ENCODE peak calls at places on chromosome 21, in nine cellular contexts. One of them, this sample, is unnamed.

GRCh38 chr21:17911628-17912027 is 92.5 kb upstream of the C21orf91 start:
- DNase-seq in stimulated activated CD4-positive, alpha-beta T cell treated with anti-CD3 and anti-CD28 coated beads, Interleukin-12 subunit alpha, Interleukin-12 subunit beta, amount 100 ng/mL, for 4 hours: no peak
- DNase-seq in KBM-7: no peak
- DNase-seq in endothelial cell: no peak
- DNase-seq in ureter: no peak
- DNase-seq in bronchial epithelial cell: peak
- DNase-seq in Right ventricle myocardium superior: no peak
- DNase-seq in stimulated activated CD8-positive, alpha-beta memory T cell treated with anti-CD3 and anti-CD28 coated beads, Interleukin-12 subunit alpha, Interleukin-12 subunit beta, amount 100 ng/mL, for 4 hours: no peak
- DNase-seq in amniotic stem cell: no peak
- DNase-seq in this sample: no peak

GRCh38 chr21:33330726-33331125 is 6.0 kb downstream of the IFNAR1 start:
- DNase-seq in stimulated activated CD4-positive, alpha-beta T cell treated with anti-CD3 and anti-CD28 coated beads, Interleukin-12 subunit alpha, Interleukin-12 subunit beta, amount 100 ng/mL, for 4 hours: no peak
- DNase-seq in KBM-7: no peak
- DNase-seq in endothelial cell: no peak
- DNase-seq in ureter: no peak
- DNase-seq in bronchial epithelial cell: no peak
- DNase-seq in Right ventricle myocardium superior: no peak
- DNase-seq in stimulated activated CD8-positive, alpha-beta memory T cell treated with anti-CD3 and anti-CD28 coated beads, Interleukin-12 subunit alpha, Interleukin-12 subunit beta, amount 100 ng/mL, for 4 hours: no peak
- DNase-seq in amniotic stem cell: no peak
- DNase-seq in this sample: no peak

GRCh38 chr21:45747233-45747766 is 103.8 kb downstream of the PCBP3 start:
- DNase-seq in stimulated activated CD4-positive, alpha-beta T cell treated with anti-CD3 and anti-CD28 coated beads, Interleukin-12 subunit alpha, Interleukin-12 subunit beta, amount 100 ng/mL, for 4 hours: no peak
- DNase-seq in KBM-7: no peak
- DNase-seq in endothelial cell: no peak
- DNase-seq in ureter: no peak
- DNase-seq in bronchial epithelial cell: no peak
- DNase-seq in Right ventricle myocardium superior: no peak
- DNase-seq in stimulated activated CD8-positive, alpha-beta memory T cell treated with anti-CD3 and anti-CD28 coated beads, Interleukin-12 subunit alpha, Interleukin-12 subunit beta, amount 100 ng/mL, for 4 hours: no peak
- DNase-seq in amniotic stem cell: no peak
- DNase-seq in this sample: no peak

GRCh38 chr21:46128106-46128982 is 27.0 kb downstream of the FTCD start:
- DNase-seq in stimulated activated CD4-positive, alpha-beta T cell treated with anti-CD3 and anti-CD28 coated beads, Interleukin-12 subunit alpha, Interleukin-12 subunit beta, amount 100 ng/mL, for 4 hours: no peak
- DNase-seq in KBM-7: no peak
- DNase-seq in endothelial cell: no peak
- DNase-seq in ureter: no peak
- DNase-seq in bronchial epithelial cell: no peak
- DNase-seq in Right ventricle myocardium superior: peak
- DNase-seq in stimulated activated CD8-positive, alpha-beta memory T cell treated with anti-CD3 and anti-CD28 coated beads, Interleukin-12 subunit alpha, Interleukin-12 subunit beta, amount 100 ng/mL, for 4 hours: no peak
- DNase-seq in amniotic stem cell: no peak
- DNase-seq in this sample: no peak

GRCh38 chr21:45856940-45857339 is 124.6 kb upstream of the COL6A1 start:
- DNase-seq in stimulated activated CD4-positive, alpha-beta T cell treated with anti-CD3 and anti-CD28 coated beads, Interleukin-12 subunit alpha, Interleukin-12 subunit beta, amount 100 ng/mL, for 4 hours: no peak
- DNase-seq in KBM-7: no peak
- DNase-seq in endothelial cell: no peak
- DNase-seq in ureter: no peak
- DNase-seq in bronchial epithelial cell: no peak
- DNase-seq in Right ventricle myocardium superior: no peak
- DNase-seq in stimulated activated CD8-positive, alpha-beta memory T cell treated with anti-CD3 and anti-CD28 coated beads, Interleukin-12 subunit alpha, Interleukin-12 subunit beta, amount 100 ng/mL, for 4 hours: no peak
- DNase-seq in amniotic stem cell: no peak
- DNase-seq in this sample: no peak

GRCh38 chr21:38159355-38159754 is 97.4 kb upstream of the KCNJ15 start:
- DNase-seq in stimulated activated CD4-positive, alpha-beta T cell treated with anti-CD3 and anti-CD28 coated beads, Interleukin-12 subunit alpha, Interleukin-12 subunit beta, amount 100 ng/mL, for 4 hours: peak
- DNase-seq in KBM-7: peak
- DNase-seq in endothelial cell: peak
- DNase-seq in ureter: peak
- DNase-seq in bronchial epithelial cell: peak
- DNase-seq in Right ventricle myocardium superior: peak
- DNase-seq in stimulated activated CD8-positive, alpha-beta memory T cell treated with anti-CD3 and anti-CD28 coated beads, Interleukin-12 subunit alpha, Interleukin-12 subunit beta, amount 100 ng/mL, for 4 hours: no peak
- DNase-seq in amniotic stem cell: peak
- DNase-seq in this sample: peak

GRCh38 chr21:45590726-45591618 is 48.7 kb upstream of the SLC19A1 start:
- DNase-seq in stimulated activated CD4-positive, alpha-beta T cell treated with anti-CD3 and anti-CD28 coated beads, Interleukin-12 subunit alpha, Interleukin-12 subunit beta, amount 100 ng/mL, for 4 hours: peak
- DNase-seq in KBM-7: peak
- DNase-seq in endothelial cell: no peak
- DNase-seq in ureter: no peak
- DNase-seq in bronchial epithelial cell: no peak
- DNase-seq in Right ventricle myocardium superior: peak
- DNase-seq in stimulated activated CD8-positive, alpha-beta memory T cell treated with anti-CD3 and anti-CD28 coated beads, Interleukin-12 subunit alpha, Interleukin-12 subunit beta, amount 100 ng/mL, for 4 hours: peak
- DNase-seq in amniotic stem cell: no peak
- DNase-seq in this sample: peak

GRCh38 chr21:25961042-25961441 is 209.5 kb downstream of the APP start:
- DNase-seq in stimulated activated CD4-positive, alpha-beta T cell treated with anti-CD3 and anti-CD28 coated beads, Interleukin-12 subunit alpha, Interleukin-12 subunit beta, amount 100 ng/mL, for 4 hours: no peak
- DNase-seq in KBM-7: no peak
- DNase-seq in endothelial cell: no peak
- DNase-seq in ureter: no peak
- DNase-seq in bronchial epithelial cell: no peak
- DNase-seq in Right ventricle myocardium superior: no peak
- DNase-seq in stimulated activated CD8-positive, alpha-beta memory T cell treated with anti-CD3 and anti-CD28 coated beads, Interleukin-12 subunit alpha, Interleukin-12 subunit beta, amount 100 ng/mL, for 4 hours: no peak
- DNase-seq in amniotic stem cell: no peak
- DNase-seq in this sample: no peak

GRCh38 chr21:41759214-41759840 is 7.5 kb downstream of the RIPK4 start:
- DNase-seq in stimulated activated CD4-positive, alpha-beta T cell treated with anti-CD3 and anti-CD28 coated beads, Interleukin-12 subunit alpha, Interleukin-12 subunit beta, amount 100 ng/mL, for 4 hours: no peak
- DNase-seq in KBM-7: no peak
- DNase-seq in endothelial cell: no peak
- DNase-seq in ureter: no peak
- DNase-seq in bronchial epithelial cell: peak
- DNase-seq in Right ventricle myocardium superior: peak
- DNase-seq in stimulated activated CD8-positive, alpha-beta memory T cell treated with anti-CD3 and anti-CD28 coated beads, Interleukin-12 subunit alpha, Interleukin-12 subunit beta, amount 100 ng/mL, for 4 hours: no peak
- DNase-seq in amniotic stem cell: no peak
- DNase-seq in this sample: no peak

GRCh38 chr21:29149771-29150425 is 19.5 kb downstream of the MAP3K7CL start:
- DNase-seq in stimulated activated CD4-positive, alpha-beta T cell treated with anti-CD3 and anti-CD28 coated beads, Interleukin-12 subunit alpha, Interleukin-12 subunit beta, amount 100 ng/mL, for 4 hours: no peak
- DNase-seq in KBM-7: no peak
- DNase-seq in endothelial cell: no peak
- DNase-seq in ureter: no peak
- DNase-seq in bronchial epithelial cell: peak
- DNase-seq in Right ventricle myocardium superior: no peak
- DNase-seq in stimulated activated CD8-positive, alpha-beta memory T cell treated with anti-CD3 and anti-CD28 coated beads, Interleukin-12 subunit alpha, Interleukin-12 subunit beta, amount 100 ng/mL, for 4 hours: no peak
- DNase-seq in amniotic stem cell: no peak
- DNase-seq in this sample: no peak

GRCh38 chr21:45309069-45309521 is 21.4 kb upstream of the POFUT2 start:
- DNase-seq in stimulated activated CD4-positive, alpha-beta T cell treated with anti-CD3 and anti-CD28 coated beads, Interleukin-12 subunit alpha, Interleukin-12 subunit beta, amount 100 ng/mL, for 4 hours: peak
- DNase-seq in KBM-7: peak
- DNase-seq in endothelial cell: peak
- DNase-seq in ureter: no peak
- DNase-seq in bronchial epithelial cell: no peak
- DNase-seq in Right ventricle myocardium superior: peak
- DNase-seq in stimulated activated CD8-positive, alpha-beta memory T cell treated with anti-CD3 and anti-CD28 coated beads, Interleukin-12 subunit alpha, Interleukin-12 subunit beta, amount 100 ng/mL, for 4 hours: no peak
- DNase-seq in amniotic stem cell: no peak
- DNase-seq in this sample: peak

GRCh38 chr21:17396948-17397347 is 115.9 kb upstream of the CXADR start:
- DNase-seq in stimulated activated CD4-positive, alpha-beta T cell treated with anti-CD3 and anti-CD28 coated beads, Interleukin-12 subunit alpha, Interleukin-12 subunit beta, amount 100 ng/mL, for 4 hours: no peak
- DNase-seq in KBM-7: no peak
- DNase-seq in endothelial cell: no peak
- DNase-seq in ureter: no peak
- DNase-seq in bronchial epithelial cell: no peak
- DNase-seq in Right ventricle myocardium superior: no peak
- DNase-seq in stimulated activated CD8-positive, alpha-beta memory T cell treated with anti-CD3 and anti-CD28 coated beads, Interleukin-12 subunit alpha, Interleukin-12 subunit beta, amount 100 ng/mL, for 4 hours: no peak
- DNase-seq in amniotic stem cell: no peak
- DNase-seq in this sample: no peak

GRCh38 chr21:34528131-34528561 is 16.1 kb upstream of the KCNE1 start:
- DNase-seq in stimulated activated CD4-positive, alpha-beta T cell treated with anti-CD3 and anti-CD28 coated beads, Interleukin-12 subunit alpha, Interleukin-12 subunit beta, amount 100 ng/mL, for 4 hours: no peak
- DNase-seq in KBM-7: no peak
- DNase-seq in endothelial cell: no peak
- DNase-seq in ureter: no peak
- DNase-seq in bronchial epithelial cell: no peak
- DNase-seq in Right ventricle myocardium superior: no peak
- DNase-seq in stimulated activated CD8-positive, alpha-beta memory T cell treated with anti-CD3 and anti-CD28 coated beads, Interleukin-12 subunit alpha, Interleukin-12 subunit beta, amount 100 ng/mL, for 4 hours: no peak
- DNase-seq in amniotic stem cell: no peak
- DNase-seq in this sample: no peak

GRCh38 chr21:38498057-38498833 is at the start of gene ERG:
- DNase-seq in stimulated activated CD4-positive, alpha-beta T cell treated with anti-CD3 and anti-CD28 coated beads, Interleukin-12 subunit alpha, Interleukin-12 subunit beta, amount 100 ng/mL, for 4 hours: no peak
- DNase-seq in KBM-7: peak
- DNase-seq in endothelial cell: no peak
- DNase-seq in ureter: no peak
- DNase-seq in bronchial epithelial cell: no peak
- DNase-seq in Right ventricle myocardium superior: peak
- DNase-seq in stimulated activated CD8-positive, alpha-beta memory T cell treated with anti-CD3 and anti-CD28 coated beads, Interleukin-12 subunit alpha, Interleukin-12 subunit beta, amount 100 ng/mL, for 4 hours: no peak
- DNase-seq in amniotic stem cell: no peak
- DNase-seq in this sample: no peak

GRCh38 chr21:25457411-25457810 is 149.9 kb downstream of the MRPL39 start:
- DNase-seq in stimulated activated CD4-positive, alpha-beta T cell treated with anti-CD3 and anti-CD28 coated beads, Interleukin-12 subunit alpha, Interleukin-12 subunit beta, amount 100 ng/mL, for 4 hours: no peak
- DNase-seq in KBM-7: peak
- DNase-seq in endothelial cell: no peak
- DNase-seq in ureter: no peak
- DNase-seq in bronchial epithelial cell: peak
- DNase-seq in Right ventricle myocardium superior: no peak
- DNase-seq in stimulated activated CD8-positive, alpha-beta memory T cell treated with anti-CD3 and anti-CD28 coated beads, Interleukin-12 subunit alpha, Interleukin-12 subunit beta, amount 100 ng/mL, for 4 hours: no peak
- DNase-seq in amniotic stem cell: peak
- DNase-seq in this sample: no peak

GRCh38 chr21:28867401-28867800 is 125.3 kb downstream of the LTN1 start:
- DNase-seq in stimulated activated CD4-positive, alpha-beta T cell treated with anti-CD3 and anti-CD28 coated beads, Interleukin-12 subunit alpha, Interleukin-12 subunit beta, amount 100 ng/mL, for 4 hours: no peak
- DNase-seq in KBM-7: no peak
- DNase-seq in endothelial cell: no peak
- DNase-seq in ureter: no peak
- DNase-seq in bronchial epithelial cell: peak
- DNase-seq in Right ventricle myocardium superior: no peak
- DNase-seq in stimulated activated CD8-positive, alpha-beta memory T cell treated with anti-CD3 and anti-CD28 coated beads, Interleukin-12 subunit alpha, Interleukin-12 subunit beta, amount 100 ng/mL, for 4 hours: no peak
- DNase-seq in amniotic stem cell: peak
- DNase-seq in this sample: no peak

GRCh38 chr21:42460391-42461184 is 35.4 kb downstream of the RSPH1 start:
- DNase-seq in stimulated activated CD4-positive, alpha-beta T cell treated with anti-CD3 and anti-CD28 coated beads, Interleukin-12 subunit alpha, Interleukin-12 subunit beta, amount 100 ng/mL, for 4 hours: peak
- DNase-seq in KBM-7: peak
- DNase-seq in endothelial cell: no peak
- DNase-seq in ureter: no peak
- DNase-seq in bronchial epithelial cell: no peak
- DNase-seq in Right ventricle myocardium superior: no peak
- DNase-seq in stimulated activated CD8-positive, alpha-beta memory T cell treated with anti-CD3 and anti-CD28 coated beads, Interleukin-12 subunit alpha, Interleukin-12 subunit beta, amount 100 ng/mL, for 4 hours: no peak
- DNase-seq in amniotic stem cell: no peak
- DNase-seq in this sample: peak

GRCh38 chr21:41520560-41521442 is 12.8 kb upstream of the TMPRSS2 start:
- DNase-seq in stimulated activated CD4-positive, alpha-beta T cell treated with anti-CD3 and anti-CD28 coated beads, Interleukin-12 subunit alpha, Interleukin-12 subunit beta, amount 100 ng/mL, for 4 hours: no peak
- DNase-seq in KBM-7: no peak
- DNase-seq in endothelial cell: no peak
- DNase-seq in ureter: no peak
- DNase-seq in bronchial epithelial cell: no peak
- DNase-seq in Right ventricle myocardium superior: no peak
- DNase-seq in stimulated activated CD8-positive, alpha-beta memory T cell treated with anti-CD3 and anti-CD28 coated beads, Interleukin-12 subunit alpha, Interleukin-12 subunit beta, amount 100 ng/mL, for 4 hours: no peak
- DNase-seq in amniotic stem cell: no peak
- DNase-seq in this sample: no peak

GRCh38 chr21:36034211-36034913 is 26.0 kb downstream of the SETD4 start:
- DNase-seq in stimulated activated CD4-positive, alpha-beta T cell treated with anti-CD3 and anti-CD28 coated beads, Interleukin-12 subunit alpha, Interleukin-12 subunit beta, amount 100 ng/mL, for 4 hours: no peak
- DNase-seq in KBM-7: no peak
- DNase-seq in endothelial cell: no peak
- DNase-seq in ureter: no peak
- DNase-seq in bronchial epithelial cell: no peak
- DNase-seq in Right ventricle myocardium superior: no peak
- DNase-seq in stimulated activated CD8-positive, alpha-beta memory T cell treated with anti-CD3 and anti-CD28 coated beads, Interleukin-12 subunit alpha, Interleukin-12 subunit beta, amount 100 ng/mL, for 4 hours: no peak
- DNase-seq in amniotic stem cell: no peak
- DNase-seq in this sample: no peak

GRCh38 chr21:25732091-25732760 is 2.5 kb downstream of the ATP5PF start:
- DNase-seq in stimulated activated CD4-positive, alpha-beta T cell treated with anti-CD3 and anti-CD28 coated beads, Interleukin-12 subunit alpha, Interleukin-12 subunit beta, amount 100 ng/mL, for 4 hours: no peak
- DNase-seq in KBM-7: no peak
- DNase-seq in endothelial cell: no peak
- DNase-seq in ureter: no peak
- DNase-seq in bronchial epithelial cell: peak
- DNase-seq in Right ventricle myocardium superior: no peak
- DNase-seq in stimulated activated CD8-positive, alpha-beta memory T cell treated with anti-CD3 and anti-CD28 coated beads, Interleukin-12 subunit alpha, Interleukin-12 subunit beta, amount 100 ng/mL, for 4 hours: no peak
- DNase-seq in amniotic stem cell: no peak
- DNase-seq in this sample: no peak

GRCh38 chr21:42621166-42621827 is 32.1 kb upstream of the PDE9A start:
- DNase-seq in stimulated activated CD4-positive, alpha-beta T cell treated with anti-CD3 and anti-CD28 coated beads, Interleukin-12 subunit alpha, Interleukin-12 subunit beta, amount 100 ng/mL, for 4 hours: no peak
- DNase-seq in KBM-7: no peak
- DNase-seq in endothelial cell: no peak
- DNase-seq in ureter: peak
- DNase-seq in bronchial epithelial cell: peak
- DNase-seq in Right ventricle myocardium superior: no peak
- DNase-seq in stimulated activated CD8-positive, alpha-beta memory T cell treated with anti-CD3 and anti-CD28 coated beads, Interleukin-12 subunit alpha, Interleukin-12 subunit beta, amount 100 ng/mL, for 4 hours: no peak
- DNase-seq in amniotic stem cell: no peak
- DNase-seq in this sample: no peak

GRCh38 chr21:41726630-41726969 is 40.3 kb downstream of the RIPK4 start:
- DNase-seq in stimulated activated CD4-positive, alpha-beta T cell treated with anti-CD3 and anti-CD28 coated beads, Interleukin-12 subunit alpha, Interleukin-12 subunit beta, amount 100 ng/mL, for 4 hours: no peak
- DNase-seq in KBM-7: no peak
- DNase-seq in endothelial cell: no peak
- DNase-seq in ureter: peak
- DNase-seq in bronchial epithelial cell: no peak
- DNase-seq in Right ventricle myocardium superior: no peak
- DNase-seq in stimulated activated CD8-positive, alpha-beta memory T cell treated with anti-CD3 and anti-CD28 coated beads, Interleukin-12 subunit alpha, Interleukin-12 subunit beta, amount 100 ng/mL, for 4 hours: no peak
- DNase-seq in amniotic stem cell: no peak
- DNase-seq in this sample: no peak

GRCh38 chr21:42214921-42215320 is 4.0 kb upstream of the ABCG1 start:
- DNase-seq in stimulated activated CD4-positive, alpha-beta T cell treated with anti-CD3 and anti-CD28 coated beads, Interleukin-12 subunit alpha, Interleukin-12 subunit beta, amount 100 ng/mL, for 4 hours: no peak
- DNase-seq in KBM-7: no peak
- DNase-seq in endothelial cell: no peak
- DNase-seq in ureter: no peak
- DNase-seq in bronchial epithelial cell: no peak
- DNase-seq in Right ventricle myocardium superior: no peak
- DNase-seq in stimulated activated CD8-positive, alpha-beta memory T cell treated with anti-CD3 and anti-CD28 coated beads, Interleukin-12 subunit alpha, Interleukin-12 subunit beta, amount 100 ng/mL, for 4 hours: no peak
- DNase-seq in amniotic stem cell: no peak
- DNase-seq in this sample: no peak

GRCh38 chr21:39348040-39348354 is 891 bp downstream of the HMGN1 start:
- DNase-seq in stimulated activated CD4-positive, alpha-beta T cell treated with anti-CD3 and anti-CD28 coated beads, Interleukin-12 subunit alpha, Interleukin-12 subunit beta, amount 100 ng/mL, for 4 hours: no peak
- DNase-seq in KBM-7: no peak
- DNase-seq in endothelial cell: no peak
- DNase-seq in ureter: no peak
- DNase-seq in bronchial epithelial cell: no peak
- DNase-seq in Right ventricle myocardium superior: no peak
- DNase-seq in stimulated activated CD8-positive, alpha-beta memory T cell treated with anti-CD3 and anti-CD28 coated beads, Interleukin-12 subunit alpha, Interleukin-12 subunit beta, amount 100 ng/mL, for 4 hours: no peak
- DNase-seq in amniotic stem cell: no peak
- DNase-seq in this sample: no peak

GRCh38 chr21:36030581-36031189 is 29.6 kb downstream of the SETD4 start:
- DNase-seq in stimulated activated CD4-positive, alpha-beta T cell treated with anti-CD3 and anti-CD28 coated beads, Interleukin-12 subunit alpha, Interleukin-12 subunit beta, amount 100 ng/mL, for 4 hours: no peak
- DNase-seq in KBM-7: no peak
- DNase-seq in endothelial cell: no peak
- DNase-seq in ureter: no peak
- DNase-seq in bronchial epithelial cell: no peak
- DNase-seq in Right ventricle myocardium superior: no peak
- DNase-seq in stimulated activated CD8-positive, alpha-beta memory T cell treated with anti-CD3 and anti-CD28 coated beads, Interleukin-12 subunit alpha, Interleukin-12 subunit beta, amount 100 ng/mL, for 4 hours: no peak
- DNase-seq in amniotic stem cell: no peak
- DNase-seq in this sample: no peak

GRCh38 chr21:25062061-25062460 is 545.2 kb downstream of the MRPL39 start:
- DNase-seq in stimulated activated CD4-positive, alpha-beta T cell treated with anti-CD3 and anti-CD28 coated beads, Interleukin-12 subunit alpha, Interleukin-12 subunit beta, amount 100 ng/mL, for 4 hours: no peak
- DNase-seq in KBM-7: no peak
- DNase-seq in endothelial cell: no peak
- DNase-seq in ureter: no peak
- DNase-seq in bronchial epithelial cell: no peak
- DNase-seq in Right ventricle myocardium superior: no peak
- DNase-seq in stimulated activated CD8-positive, alpha-beta memory T cell treated with anti-CD3 and anti-CD28 coated beads, Interleukin-12 subunit alpha, Interleukin-12 subunit beta, amount 100 ng/mL, for 4 hours: no peak
- DNase-seq in amniotic stem cell: no peak
- DNase-seq in this sample: no peak

GRCh38 chr21:33760641-33761103 is 118.4 kb downstream of the ITSN1 start:
- DNase-seq in stimulated activated CD4-positive, alpha-beta T cell treated with anti-CD3 and anti-CD28 coated beads, Interleukin-12 subunit alpha, Interleukin-12 subunit beta, amount 100 ng/mL, for 4 hours: no peak
- DNase-seq in KBM-7: no peak
- DNase-seq in endothelial cell: no peak
- DNase-seq in ureter: no peak
- DNase-seq in bronchial epithelial cell: no peak
- DNase-seq in Right ventricle myocardium superior: no peak
- DNase-seq in stimulated activated CD8-positive, alpha-beta memory T cell treated with anti-CD3 and anti-CD28 coated beads, Interleukin-12 subunit alpha, Interleukin-12 subunit beta, amount 100 ng/mL, for 4 hours: no peak
- DNase-seq in amniotic stem cell: no peak
- DNase-seq in this sample: no peak

GRCh38 chr21:36208326-36209013 is 51.8 kb downstream of the DOP1B start:
- DNase-seq in stimulated activated CD4-positive, alpha-beta T cell treated with anti-CD3 and anti-CD28 coated beads, Interleukin-12 subunit alpha, Interleukin-12 subunit beta, amount 100 ng/mL, for 4 hours: no peak
- DNase-seq in KBM-7: no peak
- DNase-seq in endothelial cell: no peak
- DNase-seq in ureter: no peak
- DNase-seq in bronchial epithelial cell: no peak
- DNase-seq in Right ventricle myocardium superior: no peak
- DNase-seq in stimulated activated CD8-positive, alpha-beta memory T cell treated with anti-CD3 and anti-CD28 coated beads, Interleukin-12 subunit alpha, Interleukin-12 subunit beta, amount 100 ng/mL, for 4 hours: no peak
- DNase-seq in amniotic stem cell: no peak
- DNase-seq in this sample: no peak

GRCh38 chr21:29475329-29475728 is 176.6 kb downstream of the BACH1 start:
- DNase-seq in stimulated activated CD4-positive, alpha-beta T cell treated with anti-CD3 and anti-CD28 coated beads, Interleukin-12 subunit alpha, Interleukin-12 subunit beta, amount 100 ng/mL, for 4 hours: no peak
- DNase-seq in KBM-7: no peak
- DNase-seq in endothelial cell: no peak
- DNase-seq in ureter: no peak
- DNase-seq in bronchial epithelial cell: no peak
- DNase-seq in Right ventricle myocardium superior: no peak
- DNase-seq in stimulated activated CD8-positive, alpha-beta memory T cell treated with anti-CD3 and anti-CD28 coated beads, Interleukin-12 subunit alpha, Interleukin-12 subunit beta, amount 100 ng/mL, for 4 hours: no peak
- DNase-seq in amniotic stem cell: no peak
- DNase-seq in this sample: no peak

GRCh38 chr21:37266515-37267221 is 466 bp downstream of the VPS26C start:
- DNase-seq in stimulated activated CD4-positive, alpha-beta T cell treated with anti-CD3 and anti-CD28 coated beads, Interleukin-12 subunit alpha, Interleukin-12 subunit beta, amount 100 ng/mL, for 4 hours: no peak
- DNase-seq in KBM-7: peak
- DNase-seq in endothelial cell: peak
- DNase-seq in ureter: no peak
- DNase-seq in bronchial epithelial cell: peak
- DNase-seq in Right ventricle myocardium superior: peak
- DNase-seq in stimulated activated CD8-positive, alpha-beta memory T cell treated with anti-CD3 and anti-CD28 coated beads, Interleukin-12 subunit alpha, Interleukin-12 subunit beta, amount 100 ng/mL, for 4 hours: no peak
- DNase-seq in amniotic stem cell: no peak
- DNase-seq in this sample: no peak